ENCODE peak calls at places on chromosomes 13 and 19, in eight cellular contexts. One of them, this sample, is unnamed.

GRCh38 chr19:5172859-5173577 is 167.6 kb downstream of the PTPRS start:
- DNase-seq in OCI-LY7: no peak
- DNase-seq in NCI-H1694 treated with DMSO at 0.1 percent for 48 hours: no peak
- DNase-seq in activated naive CD4-positive, alpha-beta T cell treated with anti-CD3 and anti-CD28 coated beads, Interleukin-2, amount 50 U/mL, for 16 hours: no peak
- DNase-seq in neural crest cell: no peak
- DNase-seq in amniotic stem cell: peak; percentile 99
- DNase-seq in Caki2: peak; percentile 96
- DNase-seq in NCI-H2081: no peak
- DNase-seq in this sample: no peak

GRCh38 chr13:105410602-105411001 is 1124.9 kb downstream of the EFNB2 start:
- DNase-seq in OCI-LY7: no peak
- DNase-seq in activated naive CD4-positive, alpha-beta T cell treated with anti-CD3 and anti-CD28 coated beads, Interleukin-2, amount 50 U/mL, for 16 hours: peak; percentile 18
- DNase-seq in amniotic stem cell: no peak
- DNase-seq in neural crest cell: peak; percentile 47
- DNase-seq in Caki2: no peak
- DNase-seq in NCI-H1694 treated with DMSO at 0.1 percent for 48 hours: no peak
- DNase-seq in NCI-H2081: no peak
- DNase-seq in this sample: no peak

GRCh38 chr13:69291292-69291906 is 816.2 kb upstream of the ATXN8OS start:
- DNase-seq in NCI-H2081: no peak
- DNase-seq in OCI-LY7: peak; percentile 5
- DNase-seq in amniotic stem cell: no peak
- DNase-seq in Caki2: no peak
- DNase-seq in activated naive CD4-positive, alpha-beta T cell treated with anti-CD3 and anti-CD28 coated beads, Interleukin-2, amount 50 U/mL, for 16 hours: no peak
- DNase-seq in neural crest cell: no peak
- DNase-seq in NCI-H1694 treated with DMSO at 0.1 percent for 48 hours: no peak
- DNase-seq in this sample: no peak

GRCh38 chr13:35979378-35979911 is 151.7 kb downstream of the DCLK1 start:
- DNase-seq in activated naive CD4-positive, alpha-beta T cell treated with anti-CD3 and anti-CD28 coated beads, Interleukin-2, amount 50 U/mL, for 16 hours: no peak
- DNase-seq in neural crest cell: no peak
- DNase-seq in NCI-H2081: no peak
- DNase-seq in amniotic stem cell: peak; percentile 64
- DNase-seq in NCI-H1694 treated with DMSO at 0.1 percent for 48 hours: no peak
- DNase-seq in OCI-LY7: no peak
- DNase-seq in Caki2: peak; percentile 40
- DNase-seq in this sample: no peak

GRCh38 chr19:53182202-53182601 is 11.0 kb downstream of the ZNF665 start:
- DNase-seq in NCI-H2081: no peak
- DNase-seq in activated naive CD4-positive, alpha-beta T cell treated with anti-CD3 and anti-CD28 coated beads, Interleukin-2, amount 50 U/mL, for 16 hours: no peak
- DNase-seq in Caki2: peak; percentile 73
- DNase-seq in NCI-H1694 treated with DMSO at 0.1 percent for 48 hours: no peak
- DNase-seq in OCI-LY7: no peak
- DNase-seq in neural crest cell: no peak
- DNase-seq in amniotic stem cell: no peak
- DNase-seq in this sample: no peak

GRCh38 chr19:15936173-15936572 is 1.8 kb upstream of the CYP4F11 start:
- DNase-seq in OCI-LY7: no peak
- DNase-seq in NCI-H2081: no peak
- DNase-seq in activated naive CD4-positive, alpha-beta T cell treated with anti-CD3 and anti-CD28 coated beads, Interleukin-2, amount 50 U/mL, for 16 hours: no peak
- DNase-seq in NCI-H1694 treated with DMSO at 0.1 percent for 48 hours: no peak
- DNase-seq in neural crest cell: no peak
- DNase-seq in Caki2: no peak
- DNase-seq in amniotic stem cell: no peak
- DNase-seq in this sample: no peak

GRCh38 chr13:101423872-101424271 is 7.6 kb upstream of the NALCN start:
- DNase-seq in amniotic stem cell: no peak
- DNase-seq in NCI-H2081: no peak
- DNase-seq in activated naive CD4-positive, alpha-beta T cell treated with anti-CD3 and anti-CD28 coated beads, Interleukin-2, amount 50 U/mL, for 16 hours: no peak
- DNase-seq in Caki2: no peak
- DNase-seq in NCI-H1694 treated with DMSO at 0.1 percent for 48 hours: no peak
- DNase-seq in neural crest cell: no peak
- DNase-seq in OCI-LY7: no peak
- DNase-seq in this sample: no peak

GRCh38 chr13:21113851-21114306 is 52.5 kb upstream of the LATS2 start:
- DNase-seq in neural crest cell: no peak
- DNase-seq in OCI-LY7: no peak
- DNase-seq in activated naive CD4-positive, alpha-beta T cell treated with anti-CD3 and anti-CD28 coated beads, Interleukin-2, amount 50 U/mL, for 16 hours: no peak
- DNase-seq in Caki2: no peak
- DNase-seq in NCI-H2081: no peak
- DNase-seq in amniotic stem cell: no peak
- DNase-seq in NCI-H1694 treated with DMSO at 0.1 percent for 48 hours: no peak
- DNase-seq in this sample: no peak

GRCh38 chr19:13872695-13873389 is 4.1 kb upstream of the NANOS3 start:
- DNase-seq in activated naive CD4-positive, alpha-beta T cell treated with anti-CD3 and anti-CD28 coated beads, Interleukin-2, amount 50 U/mL, for 16 hours: peak; percentile 44
- DNase-seq in NCI-H1694 treated with DMSO at 0.1 percent for 48 hours: no peak
- DNase-seq in NCI-H2081: no peak
- DNase-seq in OCI-LY7: no peak
- DNase-seq in neural crest cell: peak; percentile 46
- DNase-seq in Caki2: no peak
- DNase-seq in amniotic stem cell: no peak
- DNase-seq in this sample: no peak

GRCh38 chr19:48813123-48813911 is 2.5 kb upstream of the BCAT2 start:
- DNase-seq in OCI-LY7: no peak
- DNase-seq in neural crest cell: no peak
- DNase-seq in NCI-H1694 treated with DMSO at 0.1 percent for 48 hours: no peak
- DNase-seq in amniotic stem cell: no peak
- DNase-seq in NCI-H2081: no peak
- DNase-seq in activated naive CD4-positive, alpha-beta T cell treated with anti-CD3 and anti-CD28 coated beads, Interleukin-2, amount 50 U/mL, for 16 hours: no peak
- DNase-seq in Caki2: no peak
- DNase-seq in this sample: no peak

GRCh38 chr13:62779146-62779545 is 1363.5 kb upstream of the PCDH20 start:
- DNase-seq in amniotic stem cell: no peak
- DNase-seq in NCI-H2081: no peak
- DNase-seq in neural crest cell: no peak
- DNase-seq in Caki2: no peak
- DNase-seq in NCI-H1694 treated with DMSO at 0.1 percent for 48 hours: no peak
- DNase-seq in activated naive CD4-positive, alpha-beta T cell treated with anti-CD3 and anti-CD28 coated beads, Interleukin-2, amount 50 U/mL, for 16 hours: no peak
- DNase-seq in OCI-LY7: no peak
- DNase-seq in this sample: no peak

GRCh38 chr19:53132231-53132991 is at the start of gene ZNF415:
- DNase-seq in NCI-H1694 treated with DMSO at 0.1 percent for 48 hours: no peak
- DNase-seq in amniotic stem cell: no peak
- DNase-seq in OCI-LY7: no peak
- DNase-seq in NCI-H2081: peak; percentile 40
- DNase-seq in Caki2: no peak
- DNase-seq in neural crest cell: peak; percentile 88
- DNase-seq in activated naive CD4-positive, alpha-beta T cell treated with anti-CD3 and anti-CD28 coated beads, Interleukin-2, amount 50 U/mL, for 16 hours: peak; percentile 28
- DNase-seq in this sample: no peak

This sample was measured in activated gamma-delta T cell.